ENCODE peak calls at places on chromosome 15, in five cellular contexts. G, E, I, L and M are unnamed samples.

GRCh38 chr15:78216276-78217229 is 17.8 kb downstream of the ACSBG1 start:
- DNase-seq in G (no peak), E (no peak), I (no peak), L (no peak), M (peak)

GRCh38 chr15:50192926-50193595 is 11.1 kb downstream of the SLC27A2 start:
- DNase-seq in G (no peak), E (no peak), I (no peak), L (no peak), M (no peak)

GRCh38 chr15:54722342-54722986 is 474.3 kb downstream of the RSL24D1 start:
- DNase-seq in G (no peak), E (no peak), I (no peak), L (no peak), M (no peak)

GRCh38 chr15:101217446-101217845 is 34.4 kb downstream of the CHSY1 start:
- DNase-seq in G (no peak), E (no peak), I (no peak), L (no peak), M (no peak)

GRCh38 chr15:63463793-63464192 is 40.6 kb upstream of the USP3 start:
- DNase-seq in G (no peak), E (no peak), I (no peak), L (no peak), M (no peak)

GRCh38 chr15:56460046-56460445 is 4.9 kb downstream of the MNS1 start:
- DNase-seq in G (no peak), E (no peak), I (no peak), L (no peak), M (no peak)

GRCh38 chr15:98616397-98616796 is 31.9 kb upstream of the IGF1R start:
- DNase-seq in G (no peak), E (no peak), I (no peak), L (no peak), M (no peak)

GRCh38 chr15:76678766-76679165 is 226.4 kb downstream of the SCAPER start:
- DNase-seq in G (peak), E (no peak), I (no peak), L (no peak), M (peak)

GRCh38 chr15:31488437-31489204 is 162.0 kb downstream of the KLF13 start:
- DNase-seq in G (peak), E (peak), I (no peak), L (no peak), M (peak)

GRCh38 chr15:40695469-40695910 is 516 bp downstream of the RAD51 start:
- DNase-seq in G (peak), E (no peak), I (no peak), L (no peak), M (peak)

GRCh38 chr15:65939901-65940617 is 70.8 kb downstream of the RAB11A start:
- DNase-seq in G (peak), E (no peak), I (no peak), L (no peak), M (peak)